ENCODE peak calls at places on chromosomes 1 and 21, in five cellular contexts. S, Q, K, E and H are unnamed samples.

GRCh38 chr1:119613769-119614358 is 34.2 kb downstream of the ZNF697 start:
- DNase-seq in S (peak), Q (peak), K (peak), E (peak), H (peak)

GRCh38 chr1:37765937-37766664 is 1.2 kb upstream of the EPHA10 start:
- DNase-seq in S (no peak), Q (no peak), K (no peak), E (no peak), H (no peak)

GRCh38 chr1:34476371-34476770 is 278.5 kb upstream of the GJB5 start:
- DNase-seq in S (no peak), Q (no peak), K (no peak), E (no peak), H (no peak)

GRCh38 chr1:37795340-37796110 is 1.9 kb downstream of the MANEAL start:
- DNase-seq in S (peak), Q (no peak), K (peak), E (no peak), H (no peak)

GRCh38 chr1:116226017-116226416 is 114.8 kb downstream of the MAB21L3 start:
- DNase-seq in S (no peak), Q (no peak), K (no peak), E (no peak), H (no peak)

GRCh38 chr1:42146127-42146915 is 6.9 kb upstream of the GUCA2B start:
- DNase-seq in S (no peak), Q (peak), K (no peak), E (no peak), H (no peak)

GRCh38 chr1:236338096-236338495 is 56.0 kb upstream of the EDARADD start:
- DNase-seq in S (peak), Q (peak), K (no peak), E (no peak), H (no peak)

GRCh38 chr1:6419397-6419802 is 319 bp downstream of the HES2 start:
- DNase-seq in S (no peak), Q (no peak), K (no peak), E (no peak), H (no peak)

GRCh38 chr1:50972766-50973165 is 2.7 kb downstream of the CDKN2C start:
- DNase-seq in S (no peak), Q (no peak), K (peak), E (no peak), H (no peak)

GRCh38 chr1:155569988-155570592 is 7.5 kb upstream of the ASH1L start:
- DNase-seq in S (peak), Q (peak), K (peak), E (no peak), H (no peak)

GRCh38 chr1:40226187-40226586 is 21.6 kb upstream of the TMCO2 start:
- DNase-seq in S (no peak), Q (no peak), K (no peak), E (no peak), H (no peak)

GRCh38 chr1:22025368-22026154 is 24.1 kb downstream of the CELA3A start:
- DNase-seq in S (peak), Q (peak), K (peak), E (peak), H (no peak)

GRCh38 chr1:160420881-160421842 is 20.8 kb downstream of the VANGL2 start:
- DNase-seq in S (no peak), Q (no peak), K (no peak), E (no peak), H (no peak)

GRCh38 chr1:179831225-179831624 is 46.4 kb downstream of the TOR1AIP2 start:
- DNase-seq in S (no peak), Q (no peak), K (no peak), E (no peak), H (no peak)

GRCh38 chr1:38272515-38272914 is 225.9 kb upstream of the POU3F1 start:
- DNase-seq in S (no peak), Q (no peak), K (no peak), E (no peak), H (no peak)

GRCh38 chr1:168504064-168504837 is 39.5 kb downstream of the XCL2 start:
- DNase-seq in S (peak), Q (peak), K (peak), E (no peak), H (no peak)

GRCh38 chr1:71737768-71738167 is 544.6 kb downstream of the NEGR1 start:
- DNase-seq in S (no peak), Q (no peak), K (no peak), E (no peak), H (no peak)

GRCh38 chr1:77757616-77758015 is 2.0 kb downstream of the USP33 start:
- DNase-seq in S (peak), Q (peak), K (peak), E (no peak), H (no peak)

GRCh38 chr1:25675729-25676476 is 59.3 kb downstream of the MAN1C1 start:
- DNase-seq in S (no peak), Q (no peak), K (no peak), E (no peak), H (no peak)

GRCh38 chr1:212211371-212211770 is 73.8 kb upstream of the PPP2R5A start:
- DNase-seq in S (no peak), Q (no peak), K (no peak), E (no peak), H (no peak)

GRCh38 chr1:170155055-170155454 is 9.3 kb downstream of the NTMT2 start:
- DNase-seq in S (no peak), Q (no peak), K (no peak), E (no peak), H (no peak)

GRCh38 chr1:25456502-25456901 is 25.8 kb downstream of the MACO1 start:
- DNase-seq in S (no peak), Q (no peak), K (no peak), E (no peak), H (no peak)

GRCh38 chr1:163186910-163187309 is 15.8 kb downstream of the RGS5 start:
- DNase-seq in S (no peak), Q (no peak), K (no peak), E (no peak), H (no peak)

GRCh38 chr1:145690587-145691558 is 16.3 kb downstream of the PDZK1 start:
- DNase-seq in S (peak), Q (peak), K (peak), E (peak), H (peak)

GRCh38 chr1:13735168-13735930 is 35.4 kb downstream of the PRDM2 start:
- DNase-seq in S (no peak), Q (no peak), K (peak), E (no peak), H (no peak)

GRCh38 chr1:13732971-13733667 is 33.1 kb downstream of the PRDM2 start:
- DNase-seq in S (no peak), Q (no peak), K (no peak), E (no peak), H (no peak)

GRCh38 chr1:13730751-13731482 is 30.9 kb downstream of the PRDM2 start:
- DNase-seq in S (peak), Q (no peak), K (no peak), E (peak), H (no peak)

GRCh38 chr1:13731897-13732296 is 31.9 kb downstream of the PRDM2 start:
- DNase-seq in S (no peak), Q (no peak), K (no peak), E (no peak), H (no peak)

DNA sequence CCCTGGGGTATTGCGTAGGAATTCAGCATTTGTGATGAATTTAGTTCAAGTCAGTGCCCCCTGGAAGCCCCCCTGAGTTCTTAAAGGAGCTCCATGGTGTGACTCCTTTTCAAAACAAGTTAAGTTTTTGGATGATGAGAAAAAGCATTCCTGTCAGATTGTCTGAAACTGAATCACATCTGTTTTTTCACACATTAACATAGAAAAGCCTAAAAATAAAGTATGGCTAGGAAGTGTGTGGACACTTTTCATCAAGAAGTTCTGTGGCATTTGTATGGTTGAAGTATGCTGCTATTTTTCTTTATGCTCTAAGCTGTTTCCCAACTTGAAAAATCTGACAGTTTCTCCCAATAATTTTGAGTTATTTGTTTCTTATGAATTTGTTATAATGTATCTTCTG is 33.7 kb downstream of the PRDM2 start:
- DNase-seq in S (no peak), Q (no peak), K (no peak), E (no peak), H (no peak)
- H3K4me3 ChIP-seq in S (no peak), Q (no peak), K (no peak), E (no peak), H (no peak)

DNA sequence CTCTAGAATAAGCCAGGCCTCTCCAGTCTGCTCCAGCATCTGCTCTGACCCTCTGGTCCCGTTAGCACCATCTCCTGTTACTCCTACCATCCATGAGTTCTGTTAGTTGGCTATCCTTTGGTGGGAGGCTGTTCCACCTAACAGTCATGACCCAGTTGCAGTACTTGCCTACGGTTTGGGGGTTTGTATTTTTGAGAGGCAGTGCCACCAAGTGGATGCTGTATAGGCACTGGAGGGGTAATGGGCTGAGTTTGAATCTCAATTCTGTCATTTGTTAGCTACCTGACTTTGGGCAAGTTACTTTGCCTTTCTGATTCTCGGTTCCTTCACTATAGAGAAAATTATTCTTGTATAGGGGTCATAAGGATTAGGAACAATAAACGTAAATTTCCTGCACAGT is 12.1 kb upstream of the C8B start:
- DNase-seq in S (no peak), Q (no peak), K (peak), E (no peak), H (no peak)
- TF ChIP-seq CTCF in S (no peak), Q (peak), K (peak), E (no peak), H (no peak)

DNA sequence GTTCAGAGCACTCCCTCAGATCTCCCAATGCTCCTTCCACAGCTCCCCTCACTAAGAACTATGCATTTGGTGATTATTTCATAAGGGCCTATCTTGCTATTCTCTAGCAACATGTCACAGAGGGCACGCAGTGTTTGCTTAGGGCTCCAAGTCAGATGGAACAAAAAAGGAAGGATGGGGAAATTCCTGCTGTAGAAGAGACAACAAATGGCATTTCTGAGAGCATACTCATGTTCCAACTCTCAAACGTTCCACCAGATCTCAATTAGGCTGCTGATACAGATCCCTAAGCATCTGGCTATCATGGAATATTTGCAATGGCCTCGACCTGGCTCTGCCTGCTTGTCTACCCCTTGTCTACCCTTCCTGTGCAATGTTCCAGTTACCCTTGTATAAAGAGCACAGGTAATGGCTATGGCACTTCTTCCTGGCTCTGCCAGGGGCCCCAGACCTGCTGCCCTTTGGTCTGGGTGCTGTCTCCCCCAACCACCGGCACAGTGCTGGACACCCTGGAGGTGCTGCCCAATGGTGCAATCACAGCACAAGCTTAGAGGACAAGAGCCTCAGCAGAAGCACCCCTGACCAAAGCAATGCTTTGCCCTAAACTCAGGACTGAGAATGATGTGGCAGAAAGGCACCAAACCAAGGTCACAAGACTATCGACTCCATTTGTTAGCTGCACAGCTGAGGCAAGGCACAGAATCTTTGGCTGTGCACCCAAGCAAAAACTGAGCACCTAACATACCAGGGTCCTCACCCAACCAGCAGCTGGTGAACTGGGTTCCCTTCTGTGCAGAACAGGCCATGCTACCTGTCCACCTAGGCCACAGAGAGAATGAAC is 3.6 kb downstream of the PARP1 start:
- DNase-seq in S (peak), Q (peak), K (peak), E (no peak), H (no peak)
- H3K4me3 ChIP-seq in S (no peak), Q (no peak), K (no peak), E (no peak), H (no peak)

GRCh38 chr21:18204931-18205330 is 39.7 kb upstream of the CHODL start:
- DNase-seq in S (no peak), Q (no peak), K (no peak), E (no peak), H (no peak)
- TF ChIP-seq CTCF in S (no peak), Q (no peak), K (no peak), E (no peak), H (no peak)

DNA sequence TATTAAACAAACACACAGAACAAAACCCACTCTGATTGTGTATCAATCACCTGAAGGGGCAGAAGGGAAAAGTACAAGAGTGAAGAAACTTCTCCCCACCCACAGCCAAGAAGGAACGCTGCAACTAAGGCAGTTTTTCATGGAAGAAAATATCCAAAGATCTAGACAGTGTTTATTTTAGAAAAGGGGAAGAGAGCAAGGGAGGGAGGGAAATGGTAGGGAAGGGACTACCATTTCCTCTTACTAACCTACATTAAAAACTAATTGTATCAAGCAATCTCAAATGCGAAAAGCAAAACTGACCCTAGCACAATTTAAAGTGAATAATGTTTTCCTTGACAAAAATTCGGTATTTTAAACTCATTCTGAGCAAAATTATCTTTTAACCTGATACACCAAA is 3.5 kb downstream of the NRIP1 start:
- DNase-seq in S (no peak), Q (no peak), K (no peak), E (no peak), H (no peak)
- H3K4me3 ChIP-seq in S (peak), Q (peak), K (peak), E (peak), H (peak)